ENCODE peak calls at places on chromosomes 13 and 19, in four cellular contexts. One of them, this sample, is unnamed.

GRCh38 chr19:41354343-41354974 is 737 bp upstream of the TGFB1 start:
- DNase-seq in GM13976: no peak
- DNase-seq in psoas muscle: no peak
- DNase-seq in heart right ventricle: peak
- DNase-seq in this sample: no peak

GRCh38 chr19:10644351-10645007 is 9.7 kb upstream of the ILF3 start:
- DNase-seq in GM13976: peak
- DNase-seq in psoas muscle: peak
- DNase-seq in heart right ventricle: peak
- DNase-seq in this sample: peak

GRCh38 chr19:7961930-7962626 is 18.6 kb upstream of the TIMM44 start:
- DNase-seq in GM13976: no peak
- DNase-seq in psoas muscle: no peak
- DNase-seq in heart right ventricle: no peak
- DNase-seq in this sample: no peak

GRCh38 chr19:4120531-4120930 is 3.4 kb downstream of the MAP2K2 start:
- DNase-seq in GM13976: no peak
- DNase-seq in psoas muscle: no peak
- DNase-seq in heart right ventricle: no peak
- DNase-seq in this sample: peak

GRCh38 chr19:37361994-37362393 is 8.9 kb upstream of the ZNF527 start:
- DNase-seq in GM13976: no peak
- DNase-seq in psoas muscle: no peak
- DNase-seq in heart right ventricle: no peak
- DNase-seq in this sample: no peak

GRCh38 chr19:55552620-55553019 is 7.3 kb upstream of the SBK3 start:
- DNase-seq in GM13976: no peak
- DNase-seq in psoas muscle: no peak
- DNase-seq in heart right ventricle: no peak
- DNase-seq in this sample: peak

GRCh38 chr13:93857126-93857525 is 622.4 kb downstream of the DCT start:
- DNase-seq in GM13976: no peak
- DNase-seq in psoas muscle: no peak
- DNase-seq in heart right ventricle: no peak
- DNase-seq in this sample: no peak

GRCh38 chr13:88107486-88108044 is 436.4 kb downstream of the SLITRK5 start:
- DNase-seq in GM13976: no peak
- DNase-seq in psoas muscle: no peak
- DNase-seq in heart right ventricle: no peak
- DNase-seq in this sample: no peak

GRCh38 chr19:44635581-44636438 is 7.9 kb upstream of the PVR start:
- DNase-seq in GM13976: no peak
- DNase-seq in psoas muscle: no peak
- DNase-seq in heart right ventricle: no peak
- DNase-seq in this sample: peak

GRCh38 chr19:29976151-29976943 is 34.3 kb downstream of the URI1 start:
- DNase-seq in GM13976: no peak
- DNase-seq in psoas muscle: no peak
- DNase-seq in heart right ventricle: no peak
- DNase-seq in this sample: no peak

This sample was measured in MG63.